ENCODE peak calls at places on chromosomes 7 and 10, in four cellular contexts. One of them, this sample, is unnamed.

GRCh38 chr10:23094786-23095403 is 484 bp upstream of the MSRB2 start:
- DNase-seq in K562: no peak
- DNase-seq in GM12891: no peak
- DNase-seq in GM12878: no peak
- DNase-seq in this sample: no peak

GRCh38 chr7:139041378-139042053 is 5.7 kb upstream of the ZC3HAV1L start:
- DNase-seq in K562: no peak
- DNase-seq in GM12891: no peak
- DNase-seq in GM12878: no peak
- DNase-seq in this sample: no peak

GRCh38 chr7:12884856-12885440 is 197.5 kb downstream of the ARL4A start:
- DNase-seq in K562: no peak
- DNase-seq in GM12891: no peak
- DNase-seq in GM12878: no peak
- DNase-seq in this sample: no peak

GRCh38 chr10:24706479-24707118 is 17.1 kb downstream of the ARHGAP21 start:
- DNase-seq in K562: no peak
- DNase-seq in GM12891: no peak
- DNase-seq in GM12878: no peak
- DNase-seq in this sample: no peak

GRCh38 chr10:113232928-113233511 is 283.0 kb downstream of the TCF7L2 start:
- DNase-seq in K562: no peak
- DNase-seq in GM12891: no peak
- DNase-seq in GM12878: no peak
- DNase-seq in this sample: no peak

GRCh38 chr10:72370201-72370722 is 15.5 kb upstream of the DNAJB12 start:
- DNase-seq in K562: no peak
- DNase-seq in GM12891: no peak
- DNase-seq in GM12878: peak; percentile 9
- DNase-seq in this sample: no peak

GRCh38 chr7:44608916-44609648 is 2.7 kb downstream of the OGDH start:
- DNase-seq in K562: no peak
- DNase-seq in GM12891: no peak
- DNase-seq in GM12878: no peak
- DNase-seq in this sample: no peak

GRCh38 chr7:156668130-156668741 is 27.7 kb downstream of the RNF32 start:
- DNase-seq in K562: no peak
- DNase-seq in GM12891: no peak
- DNase-seq in GM12878: no peak
- DNase-seq in this sample: no peak

GRCh38 chr10:62302760-62303159 is 34.1 kb upstream of the RTKN2 start:
- DNase-seq in K562: no peak
- DNase-seq in GM12891: no peak
- DNase-seq in GM12878: no peak
- DNase-seq in this sample: no peak

GRCh38 chr7:43648725-43649406 is 66.0 kb downstream of the STK17A start:
- DNase-seq in K562: no peak
- DNase-seq in GM12891: no peak
- DNase-seq in GM12878: peak; percentile 97
- DNase-seq in this sample: peak; percentile 46

GRCh38 chr7:44062180-44062902 is 3.0 kb downstream of the PGAM2 start:
- DNase-seq in K562: no peak
- DNase-seq in GM12891: no peak
- DNase-seq in GM12878: no peak
- DNase-seq in this sample: no peak

GRCh38 chr10:71274901-71275796 is 43.9 kb upstream of the SLC29A3 start:
- DNase-seq in K562: no peak
- DNase-seq in GM12891: no peak
- DNase-seq in GM12878: no peak
- DNase-seq in this sample: no peak

GRCh38 chr7:137354361-137354760 is 10.8 kb upstream of the PTN start:
- DNase-seq in K562: no peak
- DNase-seq in GM12891: no peak
- DNase-seq in GM12878: no peak
- DNase-seq in this sample: no peak

GRCh38 chr7:17206354-17206905 is 92.0 kb upstream of the AHR start:
- DNase-seq in K562: no peak
- DNase-seq in GM12891: no peak
- DNase-seq in GM12878: no peak
- DNase-seq in this sample: no peak

DNA sequence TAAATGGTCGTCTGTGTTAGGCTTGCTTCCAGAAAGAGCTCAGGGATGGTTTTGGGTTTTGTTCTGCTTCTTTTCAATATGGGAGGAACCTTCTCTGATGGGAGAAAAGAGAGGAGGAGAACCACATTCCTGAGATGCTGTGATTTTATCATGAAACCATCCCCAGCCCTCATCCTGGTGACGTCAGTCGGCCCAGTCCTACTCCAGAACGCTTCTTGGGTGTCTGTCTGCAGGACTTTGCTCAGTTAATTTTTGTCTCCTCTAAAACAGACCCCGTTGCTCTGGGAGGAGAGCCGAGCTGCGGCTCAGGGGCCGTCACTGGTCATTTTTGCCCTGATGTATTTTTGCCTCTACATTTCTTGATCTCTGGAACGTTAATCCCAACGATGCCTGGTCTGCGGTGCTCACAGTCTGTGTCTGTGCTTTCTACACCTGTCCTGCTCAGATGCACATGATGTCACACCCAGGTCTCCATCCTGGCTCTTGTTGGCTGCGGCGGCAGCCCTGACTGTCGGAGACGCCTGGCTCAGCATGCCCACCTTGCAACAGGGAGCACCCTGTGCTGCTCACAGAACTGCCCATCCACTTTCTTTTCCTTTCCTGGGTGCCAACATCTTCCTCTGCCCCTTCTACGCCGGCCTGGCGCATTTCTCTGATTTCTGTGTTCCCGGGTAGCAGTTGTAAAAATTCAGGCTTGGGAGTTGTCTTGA is 106.0 kb downstream of the CUX1 start:
- DNase-seq in K562: no peak
- DNase-seq in GM12891: no peak
- DNase-seq in GM12878: no peak
- DNase-seq in this sample: no peak
- TF ChIP-seq TAF1 in K562: no peak
- TF ChIP-seq TAF1 in GM12891: no peak
- TF ChIP-seq TAF1 in GM12878: no peak
- TF ChIP-seq TAF1 in this sample: no peak

DNA sequence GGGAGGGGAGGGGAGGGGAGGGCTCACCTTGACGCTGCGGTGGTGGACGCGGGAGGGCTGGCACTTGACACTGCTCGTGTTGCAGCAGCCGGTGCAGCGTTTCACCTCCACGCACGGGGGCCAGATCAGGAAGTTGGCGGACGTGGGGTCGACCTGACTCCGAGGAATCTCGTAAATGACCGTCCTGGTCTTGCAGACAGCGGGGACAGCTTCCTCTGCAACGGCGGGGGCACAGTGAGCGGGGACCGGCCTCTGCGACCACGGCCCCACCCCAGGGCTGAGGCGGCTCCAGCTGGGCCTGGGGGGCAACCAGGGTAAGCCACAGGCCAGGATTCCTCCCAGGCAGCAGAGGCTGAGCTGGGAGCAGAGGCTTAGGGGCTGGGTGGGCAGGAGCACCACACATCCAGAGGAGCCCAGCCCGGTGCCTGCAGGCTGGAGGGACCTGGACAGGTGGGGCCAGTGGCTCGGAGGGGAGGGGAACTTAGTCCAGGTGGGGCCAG is 8.8 kb downstream of the PDGFA start:
- DNase-seq in K562: no peak
- DNase-seq in GM12891: no peak
- DNase-seq in GM12878: no peak
- DNase-seq in this sample: no peak
- TF ChIP-seq TAF1 in K562: no peak
- TF ChIP-seq TAF1 in GM12891: no peak
- TF ChIP-seq TAF1 in GM12878: no peak
- TF ChIP-seq TAF1 in this sample: no peak

GRCh38 chr10:45399113-45399512 is 25.1 kb downstream of the ALOX5 start:
- DNase-seq in K562: no peak
- DNase-seq in GM12891: no peak
- DNase-seq in GM12878: no peak
- DNase-seq in this sample: no peak
- TF ChIP-seq TAF1 in K562: no peak
- TF ChIP-seq TAF1 in GM12891: no peak
- TF ChIP-seq TAF1 in GM12878: no peak
- TF ChIP-seq TAF1 in this sample: no peak

DNA sequence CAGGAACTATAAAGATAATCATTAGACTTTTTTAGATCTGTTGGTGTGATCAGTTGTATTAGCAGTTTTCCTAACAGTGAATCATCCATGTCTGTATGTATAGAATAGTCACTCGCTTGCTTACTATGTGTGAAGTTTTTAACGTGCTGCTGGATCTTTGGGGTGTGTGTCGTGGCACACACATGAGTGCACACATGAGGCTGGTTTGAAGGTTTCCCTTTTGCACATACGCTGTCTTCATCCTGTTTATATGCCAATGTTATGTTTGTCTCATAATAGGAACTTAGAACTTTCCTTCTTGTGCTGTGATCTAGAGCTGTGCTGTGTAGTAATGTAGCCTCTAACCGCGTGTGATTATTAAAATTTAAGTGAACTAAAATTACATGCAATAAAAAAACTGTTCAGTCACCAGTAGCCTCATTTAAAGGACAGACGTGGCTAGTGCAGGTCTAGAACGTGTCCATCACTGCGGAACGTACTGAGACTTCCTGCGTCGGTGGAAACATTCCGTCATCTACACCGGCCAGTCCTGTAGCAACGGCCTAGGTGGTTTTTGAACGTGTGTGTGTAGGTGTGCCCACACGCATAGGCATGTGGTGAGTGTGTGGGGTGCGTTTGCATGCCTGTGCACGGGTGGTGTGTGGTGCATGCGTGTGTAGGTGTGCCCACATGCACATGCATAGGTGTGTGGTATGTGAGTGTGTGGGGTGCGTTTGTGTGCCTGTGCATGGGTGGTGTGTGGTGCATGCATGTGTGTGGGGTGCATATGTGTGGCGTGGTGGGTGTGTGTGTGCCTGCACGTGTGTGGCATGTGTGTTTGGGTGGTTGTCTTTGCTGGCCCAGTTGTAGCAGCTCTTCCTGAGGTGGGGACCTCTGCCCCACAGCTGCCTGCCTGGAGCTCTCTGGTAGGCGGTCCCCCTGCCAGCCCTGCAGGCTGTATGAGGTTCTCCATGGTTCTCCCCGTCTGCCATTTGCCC is 56.6 kb downstream of the INPP5A start:
- DNase-seq in K562: no peak
- DNase-seq in GM12891: peak; percentile 63
- DNase-seq in GM12878: peak; percentile 54
- DNase-seq in this sample: no peak
- TF ChIP-seq TAF1 in K562: no peak
- TF ChIP-seq TAF1 in GM12891: no peak
- TF ChIP-seq TAF1 in GM12878: no peak
- TF ChIP-seq TAF1 in this sample: no peak

This sample was measured in GM12892.